ENCODE peak calls at places on chromosomes 2 and 18, in ten cellular contexts. F, C, N, K, V, D, Z, O, A and L are unnamed samples.

GRCh38 chr18:6406075-6406909 is 8.4 kb downstream of the L3MBTL4 start:
- DNase-seq in F (peak), C (no peak), N (no peak), K (no peak), V (no peak), D (no peak), Z (no peak), O (no peak), A (no peak), L (no peak)

GRCh38 chr2:235142588-235142987 is 190.8 kb downstream of the SH3BP4 start:
- DNase-seq in F (no peak), C (no peak), N (no peak), K (no peak), V (peak), D (no peak), Z (no peak), O (no peak), A (peak), L (peak)

GRCh38 chr18:22349966-22350365 is 67.7 kb downstream of the CTAGE1 start:
- DNase-seq in F (peak), C (no peak), N (no peak), K (no peak), V (no peak), D (no peak), Z (no peak), O (no peak), A (no peak), L (no peak)

GRCh38 chr2:238282861-238283738 is 5.3 kb downstream of the PER2 start:
- DNase-seq in F (no peak), C (no peak), N (no peak), K (no peak), V (no peak), D (no peak), Z (no peak), O (no peak), A (no peak), L (no peak)

GRCh38 chr2:222756951-222757645 is 85.6 kb downstream of the MOGAT1 start:
- DNase-seq in F (peak), C (peak), N (peak), K (no peak), V (no peak), D (peak), Z (no peak), O (no peak), A (no peak), L (no peak)

GRCh38 chr2:108536133-108536780 is 2.0 kb downstream of the LIMS1 start:
- DNase-seq in F (peak), C (no peak), N (no peak), K (no peak), V (no peak), D (peak), Z (no peak), O (no peak), A (no peak), L (no peak)

GRCh38 chr2:236446521-236446920 is 123.1 kb upstream of the ACKR3 start:
- DNase-seq in F (no peak), C (no peak), N (no peak), K (no peak), V (no peak), D (no peak), Z (no peak), O (no peak), A (no peak), L (no peak)

GRCh38 chr2:128440666-128441340 is 122.1 kb upstream of the HS6ST1 start:
- DNase-seq in F (no peak), C (no peak), N (no peak), K (no peak), V (peak), D (no peak), Z (no peak), O (no peak), A (no peak), L (no peak)

GRCh38 chr2:11716689-11717321 is 29.6 kb upstream of the LPIN1 start:
- DNase-seq in F (peak), C (no peak), N (peak), K (no peak), V (no peak), D (no peak), Z (no peak), O (no peak), A (no peak), L (no peak)

GRCh38 chr18:57410749-57411148 is 24.4 kb upstream of the ONECUT2 start:
- DNase-seq in F (no peak), C (no peak), N (no peak), K (no peak), V (no peak), D (no peak), Z (no peak), O (no peak), A (no peak), L (no peak)